ENCODE peak calls at places on chromosomes 4 and X, in nine cellular contexts. One of them, this sample, is unnamed.

GRCh38 chr4:111204807-111205206 is 581.9 kb upstream of the PITX2 start:
- DNase-seq in mucosa of gallbladder: no peak
- DNase-seq in occipital lobe: no peak
- DNase-seq in GM23338: no peak
- DNase-seq in activated CD8-positive, alpha-beta memory T cell treated with anti-CD3 and anti-CD28 coated beads, Interleukin-2, amount 50 U/mL, for 48 hours: no peak
- DNase-seq in HFFc6: no peak
- DNase-seq in HS-5: no peak
- DNase-seq in activated CD4-positive, alpha-beta memory T cell treated with anti-CD3 and anti-CD28 coated beads for 36 hours: no peak
- DNase-seq in immature natural killer cell: no peak
- DNase-seq in this sample: no peak

GRCh38 chr4:85688055-85688740 is 213.2 kb downstream of the ARHGAP24 start:
- DNase-seq in immature natural killer cell: no peak
- DNase-seq in activated CD8-positive, alpha-beta memory T cell treated with anti-CD3 and anti-CD28 coated beads, Interleukin-2, amount 50 U/mL, for 48 hours: no peak
- DNase-seq in HFFc6: no peak
- DNase-seq in GM23338: no peak
- DNase-seq in HS-5: no peak
- DNase-seq in mucosa of gallbladder: no peak
- DNase-seq in activated CD4-positive, alpha-beta memory T cell treated with anti-CD3 and anti-CD28 coated beads for 36 hours: no peak
- DNase-seq in occipital lobe: no peak
- DNase-seq in this sample: no peak

GRCh38 chrX:40065291-40066046 is 32.3 kb downstream of the BCOR start:
- DNase-seq in activated CD4-positive, alpha-beta memory T cell treated with anti-CD3 and anti-CD28 coated beads for 36 hours: peak; percentile 44
- DNase-seq in occipital lobe: no peak
- DNase-seq in mucosa of gallbladder: no peak
- DNase-seq in HFFc6: no peak
- DNase-seq in GM23338: no peak
- DNase-seq in HS-5: no peak
- DNase-seq in activated CD8-positive, alpha-beta memory T cell treated with anti-CD3 and anti-CD28 coated beads, Interleukin-2, amount 50 U/mL, for 48 hours: no peak
- DNase-seq in immature natural killer cell: no peak
- DNase-seq in this sample: no peak

GRCh38 chr4:3389879-3390840 is 51.6 kb upstream of the HGFAC start:
- DNase-seq in immature natural killer cell: no peak
- DNase-seq in HFFc6: no peak
- DNase-seq in activated CD4-positive, alpha-beta memory T cell treated with anti-CD3 and anti-CD28 coated beads for 36 hours: no peak
- DNase-seq in occipital lobe: no peak
- DNase-seq in activated CD8-positive, alpha-beta memory T cell treated with anti-CD3 and anti-CD28 coated beads, Interleukin-2, amount 50 U/mL, for 48 hours: no peak
- DNase-seq in GM23338: no peak
- DNase-seq in HS-5: no peak
- DNase-seq in mucosa of gallbladder: no peak
- DNase-seq in this sample: no peak

GRCh38 chr4:125428832-125429231 is 114.1 kb downstream of the FAT4 start:
- DNase-seq in HFFc6: no peak
- DNase-seq in activated CD4-positive, alpha-beta memory T cell treated with anti-CD3 and anti-CD28 coated beads for 36 hours: no peak
- DNase-seq in occipital lobe: no peak
- DNase-seq in immature natural killer cell: no peak
- DNase-seq in mucosa of gallbladder: no peak
- DNase-seq in GM23338: no peak
- DNase-seq in activated CD8-positive, alpha-beta memory T cell treated with anti-CD3 and anti-CD28 coated beads, Interleukin-2, amount 50 U/mL, for 48 hours: no peak
- DNase-seq in HS-5: no peak
- DNase-seq in this sample: no peak

GRCh38 chr4:158172558-158173258 is at the start of gene GASK1B:
- DNase-seq in HFFc6: peak; percentile 55
- DNase-seq in immature natural killer cell: no peak
- DNase-seq in occipital lobe: no peak
- DNase-seq in activated CD4-positive, alpha-beta memory T cell treated with anti-CD3 and anti-CD28 coated beads for 36 hours: peak; percentile 17
- DNase-seq in activated CD8-positive, alpha-beta memory T cell treated with anti-CD3 and anti-CD28 coated beads, Interleukin-2, amount 50 U/mL, for 48 hours: no peak
- DNase-seq in GM23338: peak; percentile 86
- DNase-seq in HS-5: no peak
- DNase-seq in mucosa of gallbladder: peak; percentile 18
- DNase-seq in this sample: peak; percentile 16

GRCh38 chr4:9875516-9875915 is 94.1 kb downstream of the DRD5 start:
- DNase-seq in HS-5: no peak
- DNase-seq in occipital lobe: no peak
- DNase-seq in activated CD8-positive, alpha-beta memory T cell treated with anti-CD3 and anti-CD28 coated beads, Interleukin-2, amount 50 U/mL, for 48 hours: no peak
- DNase-seq in GM23338: no peak
- DNase-seq in immature natural killer cell: no peak
- DNase-seq in activated CD4-positive, alpha-beta memory T cell treated with anti-CD3 and anti-CD28 coated beads for 36 hours: no peak
- DNase-seq in HFFc6: no peak
- DNase-seq in mucosa of gallbladder: no peak
- DNase-seq in this sample: no peak

GRCh38 chr4:8540072-8540471 is 40.1 kb upstream of the GPR78 start:
- DNase-seq in HS-5: no peak
- DNase-seq in HFFc6: no peak
- DNase-seq in occipital lobe: no peak
- DNase-seq in activated CD4-positive, alpha-beta memory T cell treated with anti-CD3 and anti-CD28 coated beads for 36 hours: peak; percentile 46
- DNase-seq in mucosa of gallbladder: no peak
- DNase-seq in immature natural killer cell: no peak
- DNase-seq in activated CD8-positive, alpha-beta memory T cell treated with anti-CD3 and anti-CD28 coated beads, Interleukin-2, amount 50 U/mL, for 48 hours: no peak
- DNase-seq in GM23338: no peak
- DNase-seq in this sample: no peak

GRCh38 chrX:38768079-38768478 is 33.2 kb upstream of the MID1IP1 start:
- DNase-seq in mucosa of gallbladder: no peak
- DNase-seq in HFFc6: peak; percentile 6
- DNase-seq in HS-5: no peak
- DNase-seq in activated CD4-positive, alpha-beta memory T cell treated with anti-CD3 and anti-CD28 coated beads for 36 hours: no peak
- DNase-seq in GM23338: no peak
- DNase-seq in occipital lobe: no peak
- DNase-seq in activated CD8-positive, alpha-beta memory T cell treated with anti-CD3 and anti-CD28 coated beads, Interleukin-2, amount 50 U/mL, for 48 hours: no peak
- DNase-seq in immature natural killer cell: peak; percentile 6
- DNase-seq in this sample: no peak

GRCh38 chr4:32858971-32859370 is 2138.8 kb downstream of the PCDH7 start:
- DNase-seq in HFFc6: peak; percentile 11
- DNase-seq in activated CD4-positive, alpha-beta memory T cell treated with anti-CD3 and anti-CD28 coated beads for 36 hours: no peak
- DNase-seq in activated CD8-positive, alpha-beta memory T cell treated with anti-CD3 and anti-CD28 coated beads, Interleukin-2, amount 50 U/mL, for 48 hours: no peak
- DNase-seq in occipital lobe: no peak
- DNase-seq in immature natural killer cell: no peak
- DNase-seq in mucosa of gallbladder: no peak
- DNase-seq in HS-5: peak; percentile 70
- DNase-seq in GM23338: no peak
- DNase-seq in this sample: no peak

GRCh38 chrX:9539611-9540387 is 74.9 kb downstream of the TBL1X start:
- DNase-seq in HS-5: no peak
- DNase-seq in activated CD4-positive, alpha-beta memory T cell treated with anti-CD3 and anti-CD28 coated beads for 36 hours: no peak
- DNase-seq in occipital lobe: no peak
- DNase-seq in GM23338: no peak
- DNase-seq in mucosa of gallbladder: no peak
- DNase-seq in HFFc6: no peak
- DNase-seq in activated CD8-positive, alpha-beta memory T cell treated with anti-CD3 and anti-CD28 coated beads, Interleukin-2, amount 50 U/mL, for 48 hours: no peak
- DNase-seq in immature natural killer cell: no peak
- DNase-seq in this sample: no peak

GRCh38 chr4:106471151-106471550 is 102.6 kb upstream of the GIMD1 start:
- DNase-seq in activated CD4-positive, alpha-beta memory T cell treated with anti-CD3 and anti-CD28 coated beads for 36 hours: no peak
- DNase-seq in mucosa of gallbladder: no peak
- DNase-seq in GM23338: no peak
- DNase-seq in HS-5: no peak
- DNase-seq in occipital lobe: no peak
- DNase-seq in activated CD8-positive, alpha-beta memory T cell treated with anti-CD3 and anti-CD28 coated beads, Interleukin-2, amount 50 U/mL, for 48 hours: no peak
- DNase-seq in HFFc6: no peak
- DNase-seq in immature natural killer cell: no peak
- DNase-seq in this sample: no peak

GRCh38 chrX:10288400-10288799 is 131.6 kb downstream of the CLCN4 start:
- DNase-seq in HFFc6: no peak
- DNase-seq in mucosa of gallbladder: no peak
- DNase-seq in GM23338: no peak
- DNase-seq in immature natural killer cell: no peak
- DNase-seq in activated CD4-positive, alpha-beta memory T cell treated with anti-CD3 and anti-CD28 coated beads for 36 hours: no peak
- DNase-seq in activated CD8-positive, alpha-beta memory T cell treated with anti-CD3 and anti-CD28 coated beads, Interleukin-2, amount 50 U/mL, for 48 hours: no peak
- DNase-seq in HS-5: no peak
- DNase-seq in occipital lobe: no peak
- DNase-seq in this sample: no peak

GRCh38 chrX:84339507-84340364 is 151.7 kb upstream of the RPS6KA6 start:
- DNase-seq in mucosa of gallbladder: no peak
- DNase-seq in activated CD4-positive, alpha-beta memory T cell treated with anti-CD3 and anti-CD28 coated beads for 36 hours: no peak
- DNase-seq in immature natural killer cell: no peak
- DNase-seq in occipital lobe: no peak
- DNase-seq in GM23338: peak; percentile 48
- DNase-seq in HS-5: no peak
- DNase-seq in activated CD8-positive, alpha-beta memory T cell treated with anti-CD3 and anti-CD28 coated beads, Interleukin-2, amount 50 U/mL, for 48 hours: no peak
- DNase-seq in HFFc6: peak; percentile 26
- DNase-seq in this sample: no peak

GRCh38 chr4:70583952-70584834 is 7.9 kb upstream of the AMBN start:
- DNase-seq in GM23338: no peak
- DNase-seq in immature natural killer cell: no peak
- DNase-seq in activated CD4-positive, alpha-beta memory T cell treated with anti-CD3 and anti-CD28 coated beads for 36 hours: no peak
- DNase-seq in occipital lobe: no peak
- DNase-seq in mucosa of gallbladder: peak; percentile 71
- DNase-seq in HS-5: no peak
- DNase-seq in activated CD8-positive, alpha-beta memory T cell treated with anti-CD3 and anti-CD28 coated beads, Interleukin-2, amount 50 U/mL, for 48 hours: no peak
- DNase-seq in HFFc6: no peak
- DNase-seq in this sample: peak; percentile 95

GRCh38 chr4:40134206-40134917 is 62.5 kb upstream of the RHOH start:
- DNase-seq in HS-5: no peak
- DNase-seq in GM23338: no peak
- DNase-seq in mucosa of gallbladder: no peak
- DNase-seq in immature natural killer cell: no peak
- DNase-seq in activated CD4-positive, alpha-beta memory T cell treated with anti-CD3 and anti-CD28 coated beads for 36 hours: no peak
- DNase-seq in activated CD8-positive, alpha-beta memory T cell treated with anti-CD3 and anti-CD28 coated beads, Interleukin-2, amount 50 U/mL, for 48 hours: no peak
- DNase-seq in HFFc6: no peak
- DNase-seq in occipital lobe: no peak
- DNase-seq in this sample: no peak

GRCh38 chr4:5371415-5372190 is 320.3 kb downstream of the STK32B start:
- DNase-seq in occipital lobe: no peak
- DNase-seq in HS-5: no peak
- DNase-seq in mucosa of gallbladder: no peak
- DNase-seq in activated CD4-positive, alpha-beta memory T cell treated with anti-CD3 and anti-CD28 coated beads for 36 hours: no peak
- DNase-seq in GM23338: no peak
- DNase-seq in HFFc6: no peak
- DNase-seq in immature natural killer cell: no peak
- DNase-seq in activated CD8-positive, alpha-beta memory T cell treated with anti-CD3 and anti-CD28 coated beads, Interleukin-2, amount 50 U/mL, for 48 hours: no peak
- DNase-seq in this sample: no peak

GRCh38 chr4:172352351-172352750 is 539.1 kb downstream of the GALNTL6 start:
- DNase-seq in mucosa of gallbladder: no peak
- DNase-seq in occipital lobe: no peak
- DNase-seq in activated CD8-positive, alpha-beta memory T cell treated with anti-CD3 and anti-CD28 coated beads, Interleukin-2, amount 50 U/mL, for 48 hours: no peak
- DNase-seq in activated CD4-positive, alpha-beta memory T cell treated with anti-CD3 and anti-CD28 coated beads for 36 hours: no peak
- DNase-seq in HFFc6: no peak
- DNase-seq in HS-5: no peak
- DNase-seq in GM23338: no peak
- DNase-seq in immature natural killer cell: no peak
- DNase-seq in this sample: no peak

GRCh38 chr4:129929984-129930383 is 834.0 kb downstream of the C4orf33 start:
- DNase-seq in activated CD4-positive, alpha-beta memory T cell treated with anti-CD3 and anti-CD28 coated beads for 36 hours: no peak
- DNase-seq in GM23338: no peak
- DNase-seq in activated CD8-positive, alpha-beta memory T cell treated with anti-CD3 and anti-CD28 coated beads, Interleukin-2, amount 50 U/mL, for 48 hours: no peak
- DNase-seq in mucosa of gallbladder: no peak
- DNase-seq in HS-5: no peak
- DNase-seq in occipital lobe: no peak
- DNase-seq in immature natural killer cell: no peak
- DNase-seq in HFFc6: no peak
- DNase-seq in this sample: no peak

This sample was measured in DMS153.